ENCODE peak calls at places on chromosomes 4 and X, in ten cellular contexts. S, Y, K, A, Z, L, F, W, V and R are unnamed samples.

GRCh38 chr4:109703664-109704351 is 563 bp upstream of the CASP6 start:
- DNase-seq in S (no peak), Y (no peak), K (peak), A (no peak), Z (peak), L (no peak), F (no peak), W (no peak), V (no peak), R (no peak)

GRCh38 chr4:11426003-11426402 is 2.7 kb downstream of the HS3ST1 start:
- DNase-seq in S (no peak), Y (no peak), K (no peak), A (no peak), Z (no peak), L (no peak), F (no peak), W (no peak), V (no peak), R (no peak)

GRCh38 chr4:177380730-177381287 is 61.4 kb downstream of the AGA start:
- DNase-seq in S (no peak), Y (no peak), K (no peak), A (no peak), Z (peak), L (no peak), F (no peak), W (no peak), V (peak), R (no peak)

GRCh38 chrX:153687121-153688039 is at the start of gene SLC6A8:
- DNase-seq in S (peak), Y (no peak), K (no peak), A (peak), Z (peak), L (peak), F (peak), W (peak), V (peak), R (peak)

GRCh38 chrX:115589419-115589818 is 28.4 kb downstream of the PLS3 start:
- DNase-seq in S (no peak), Y (no peak), K (no peak), A (no peak), Z (no peak), L (no peak), F (no peak), W (no peak), V (no peak), R (no peak)

GRCh38 chr4:101345596-101346311 is 1.6 kb downstream of the PPP3CA start:
- DNase-seq in S (peak), Y (peak), K (no peak), A (peak), Z (peak), L (peak), F (no peak), W (peak), V (peak), R (peak)

GRCh38 chr4:3291411-3291968 is 1.3 kb upstream of the RGS12 start:
- DNase-seq in S (peak), Y (no peak), K (peak), A (peak), Z (no peak), L (no peak), F (peak), W (no peak), V (peak), R (peak)

GRCh38 chr4:3407171-3407771 is 34.5 kb upstream of the HGFAC start:
- DNase-seq in S (peak), Y (no peak), K (no peak), A (no peak), Z (no peak), L (no peak), F (no peak), W (no peak), V (no peak), R (peak)

GRCh38 chrX:108165349-108166111 is 74.0 kb downstream of the ATG4A start:
- DNase-seq in S (no peak), Y (peak), K (no peak), A (peak), Z (peak), L (no peak), F (no peak), W (no peak), V (peak), R (no peak)

GRCh38 chr4:57156242-57156990 is 46.2 kb upstream of the IGFBP7 start:
- DNase-seq in S (no peak), Y (no peak), K (no peak), A (no peak), Z (no peak), L (no peak), F (no peak), W (no peak), V (no peak), R (no peak)

GRCh38 chr4:150999091-150999490 is 16.0 kb downstream of the LRBA start:
- DNase-seq in S (no peak), Y (no peak), K (no peak), A (no peak), Z (no peak), L (no peak), F (no peak), W (no peak), V (no peak), R (no peak)

GRCh38 chr4:76515975-76516853 is 81.2 kb downstream of the SHROOM3 start:
- DNase-seq in S (no peak), Y (no peak), K (no peak), A (no peak), Z (peak), L (no peak), F (no peak), W (no peak), V (no peak), R (no peak)

GRCh38 chr4:117560329-117560728 is 474.0 kb upstream of the NDST3 start:
- DNase-seq in S (no peak), Y (no peak), K (no peak), A (no peak), Z (peak), L (peak), F (no peak), W (no peak), V (no peak), R (no peak)

GRCh38 chrX:57929373-57929772 is 19.1 kb upstream of the ZXDA start:
- DNase-seq in S (no peak), Y (no peak), K (no peak), A (peak), Z (peak), L (peak), F (no peak), W (no peak), V (peak), R (no peak)

GRCh38 chr4:73844352-73844751 is 7.9 kb downstream of the CXCL6 start:
- DNase-seq in S (no peak), Y (no peak), K (peak), A (no peak), Z (no peak), L (no peak), F (no peak), W (no peak), V (no peak), R (no peak)

GRCh38 chrX:19899234-19899788 is 11.9 kb upstream of the SH3KBP1 start:
- DNase-seq in S (no peak), Y (no peak), K (no peak), A (no peak), Z (no peak), L (no peak), F (no peak), W (no peak), V (no peak), R (no peak)

GRCh38 chr4:174012135-174012923 is 271.1 kb downstream of the FBXO8 start:
- DNase-seq in S (no peak), Y (no peak), K (no peak), A (no peak), Z (peak), L (no peak), F (no peak), W (no peak), V (no peak), R (no peak)

GRCh38 chr4:38529189-38530115 is 134.5 kb upstream of the KLF3 start:
- DNase-seq in S (peak), Y (no peak), K (peak), A (no peak), Z (no peak), L (no peak), F (no peak), W (peak), V (no peak), R (no peak)

GRCh38 chrX:67546496-67547423 is 2.9 kb downstream of the AR start:
- DNase-seq in S (no peak), Y (no peak), K (no peak), A (no peak), Z (no peak), L (no peak), F (no peak), W (no peak), V (no peak), R (no peak)

GRCh38 chr4:73676881-73677323 is 56.7 kb upstream of the RASSF6 start:
- DNase-seq in S (no peak), Y (no peak), K (peak), A (no peak), Z (no peak), L (no peak), F (no peak), W (no peak), V (no peak), R (no peak)

GRCh38 chrX:76987381-76987780 is 459.8 kb upstream of the FGF16 start:
- DNase-seq in S (no peak), Y (no peak), K (no peak), A (no peak), Z (no peak), L (no peak), F (no peak), W (no peak), V (no peak), R (no peak)

GRCh38 chr4:120202222-120202621 is 135.6 kb upstream of the MAD2L1 start:
- DNase-seq in S (no peak), Y (no peak), K (no peak), A (no peak), Z (no peak), L (no peak), F (no peak), W (no peak), V (no peak), R (no peak)

GRCh38 chr4:36128689-36129088 is 115.6 kb downstream of the ARAP2 start:
- DNase-seq in S (no peak), Y (no peak), K (no peak), A (no peak), Z (no peak), L (no peak), F (no peak), W (no peak), V (no peak), R (no peak)

GRCh38 chr4:78904143-78904542 is 35.1 kb downstream of the PAQR3 start:
- DNase-seq in S (no peak), Y (no peak), K (no peak), A (no peak), Z (no peak), L (no peak), F (no peak), W (no peak), V (no peak), R (no peak)

GRCh38 chr4:122665148-122665547 is 44.3 kb upstream of the IL21 start:
- DNase-seq in S (no peak), Y (no peak), K (no peak), A (no peak), Z (no peak), L (no peak), F (no peak), W (no peak), V (no peak), R (no peak)

GRCh38 chrX:97267376-97267775 is 383.7 kb downstream of the RPA4 start:
- DNase-seq in S (no peak), Y (no peak), K (no peak), A (no peak), Z (peak), L (no peak), F (no peak), W (no peak), V (no peak), R (no peak)

GRCh38 chr4:61461956-61462355 is 261.8 kb downstream of the ADGRL3 start:
- DNase-seq in S (no peak), Y (no peak), K (no peak), A (no peak), Z (no peak), L (no peak), F (no peak), W (no peak), V (no peak), R (no peak)

GRCh38 chr4:115361781-115362180 is 248.4 kb upstream of the NDST4 start:
- DNase-seq in S (no peak), Y (no peak), K (no peak), A (no peak), Z (no peak), L (no peak), F (no peak), W (no peak), V (no peak), R (no peak)

GRCh38 chrX:115892787-115893671 is 277.5 kb upstream of the AGTR2 start:
- DNase-seq in S (peak), Y (no peak), K (peak), A (peak), Z (peak), L (peak), F (peak), W (peak), V (peak), R (no peak)

GRCh38 chr4:82499705-82500104 is 62.1 kb downstream of the TMEM150C start:
- DNase-seq in S (no peak), Y (no peak), K (no peak), A (no peak), Z (no peak), L (no peak), F (no peak), W (no peak), V (no peak), R (no peak)

GRCh38 chr4:110982486-110982885 is 359.6 kb upstream of the PITX2 start:
- DNase-seq in S (no peak), Y (no peak), K (no peak), A (no peak), Z (no peak), L (no peak), F (no peak), W (no peak), V (no peak), R (no peak)

GRCh38 chr4:43776371-43776770 is 672.2 kb downstream of the KCTD8 start:
- DNase-seq in S (no peak), Y (no peak), K (no peak), A (no peak), Z (peak), L (peak), F (no peak), W (no peak), V (peak), R (no peak)

GRCh38 chrX:129654652-129655546 is at the start of gene APLN:
- DNase-seq in S (peak), Y (peak), K (no peak), A (peak), Z (peak), L (peak), F (peak), W (no peak), V (no peak), R (peak)

GRCh38 chrX:2928583-2929434 is at the start of gene ARSD:
- DNase-seq in S (peak), Y (peak), K (no peak), A (peak), Z (peak), L (no peak), F (peak), W (peak), V (peak), R (peak)

GRCh38 chr4:80566203-80566872 is 230.8 kb downstream of the CFAP299 start:
- DNase-seq in S (no peak), Y (no peak), K (no peak), A (no peak), Z (no peak), L (no peak), F (no peak), W (no peak), V (no peak), R (no peak)
- H3K4me3 ChIP-seq in S (no peak), Y (no peak), K (no peak), A (no peak), Z (no peak), L (no peak), F (peak), W (peak), V (no peak), R (no peak)

GRCh38 chr4:74933562-74934015 is 673 bp downstream of the PARM1 start:
- DNase-seq in S (peak), Y (no peak), K (no peak), A (peak), Z (peak), L (peak), F (no peak), W (peak), V (no peak), R (peak)
- H3K27ac ChIP-seq in S (peak), Y (no peak), K (no peak), A (no peak), Z (no peak), L (peak), F (peak), W (peak), V (no peak), R (peak)

GRCh38 chr4:140004580-140005314 is 149.2 kb downstream of the MAML3 start:
- DNase-seq in S (peak), Y (peak), K (no peak), A (peak), Z (peak), L (no peak), F (peak), W (no peak), V (no peak), R (no peak)
- H3K4me3 ChIP-seq in S (peak), Y (no peak), K (no peak), A (peak), Z (peak), L (no peak), F (peak), W (peak), V (no peak), R (peak)

DNA sequence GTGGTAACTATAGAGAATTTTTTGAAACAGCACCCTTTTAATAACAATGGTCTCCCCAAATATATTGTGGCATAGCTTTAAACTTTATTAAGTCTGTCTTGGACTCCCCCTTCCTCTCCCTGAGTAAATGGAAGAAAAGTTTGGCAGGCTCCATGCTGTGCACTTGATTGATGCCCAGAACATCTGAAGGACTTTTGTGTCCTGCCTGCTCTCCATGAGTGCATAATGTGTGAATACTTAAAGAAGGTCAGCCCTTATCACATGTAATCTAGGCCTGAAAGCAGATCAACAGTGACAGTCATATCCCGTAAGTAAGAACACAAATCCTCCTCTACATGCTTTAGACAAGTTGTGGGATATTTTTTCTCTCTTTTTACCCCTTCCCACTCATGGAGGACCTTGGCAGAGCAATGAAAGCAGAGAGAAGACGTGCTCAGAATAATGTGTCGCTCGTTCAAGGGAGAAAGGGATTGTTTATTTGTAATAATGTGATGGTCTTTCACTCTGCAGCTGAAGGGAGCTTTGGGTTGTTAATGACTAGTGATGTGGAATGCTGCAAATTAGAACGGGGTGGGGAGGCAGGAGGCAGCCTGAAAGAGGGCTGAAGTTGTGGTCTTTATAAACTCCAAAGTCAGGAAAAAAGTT is 286.6 kb downstream of the BMPR1B start:
- DNase-seq in S (no peak), Y (peak), K (no peak), A (no peak), Z (peak), L (no peak), F (no peak), W (no peak), V (no peak), R (no peak)
- H3K27ac ChIP-seq in S (no peak), Y (peak), K (no peak), A (no peak), Z (no peak), L (no peak), F (no peak), W (no peak), V (no peak), R (no peak)

GRCh38 chr4:27643101-27643500 is 782.5 kb downstream of the STIM2 start:
- DNase-seq in S (no peak), Y (no peak), K (no peak), A (no peak), Z (no peak), L (no peak), F (no peak), W (no peak), V (no peak), R (no peak)
- H3K4me3 ChIP-seq in S (no peak), Y (no peak), K (no peak), A (no peak), Z (no peak), L (no peak), F (no peak), W (no peak), V (no peak), R (no peak)

GRCh38 chr4:79947386-79947785 is 125.6 kb downstream of the ANTXR2 start:
- DNase-seq in S (no peak), Y (no peak), K (no peak), A (no peak), Z (no peak), L (no peak), F (no peak), W (no peak), V (no peak), R (no peak)

GRCh38 chr4:79949186-79949585 is 123.8 kb downstream of the ANTXR2 start:
- DNase-seq in S (no peak), Y (no peak), K (no peak), A (no peak), Z (no peak), L (no peak), F (no peak), W (no peak), V (no peak), R (no peak)

DNA sequence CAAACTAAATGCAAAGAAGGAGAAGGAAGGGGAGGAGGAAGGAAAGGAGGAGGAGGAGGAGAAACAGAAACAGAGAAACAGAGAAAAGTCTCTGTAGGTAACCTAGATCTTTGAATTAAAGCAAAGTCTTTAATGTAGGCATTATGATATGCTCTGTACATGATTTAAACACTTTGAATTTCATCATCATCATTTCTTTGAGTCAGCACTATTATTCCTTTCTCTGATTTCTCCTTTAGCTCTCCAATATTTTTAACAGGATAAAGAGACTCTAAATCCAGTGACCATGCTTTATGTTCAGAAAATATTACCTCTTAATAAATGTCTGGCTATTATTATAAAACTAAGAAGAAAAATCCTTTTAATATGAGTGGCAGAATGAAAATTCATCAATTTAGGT is 124.3 kb downstream of the ANTXR2 start:
- DNase-seq in S (no peak), Y (no peak), K (no peak), A (no peak), Z (no peak), L (no peak), F (no peak), W (no peak), V (no peak), R (no peak)
- H3K27ac ChIP-seq in S (no peak), Y (no peak), K (no peak), A (no peak), Z (no peak), L (no peak), F (no peak), W (no peak), V (no peak), R (no peak)